ENCODE peak calls at places on chromosomes 16 and 17, in five cellular contexts. C, Z, A, L and I are unnamed samples.

GRCh38 chr17:5854871-5855554 is 215.2 kb upstream of the WSCD1 start:
- DNase-seq in C (no peak), L (no peak), A (no peak), Z (no peak), I (no peak)

GRCh38 chr17:61617261-61617660 is 26.2 kb upstream of the NACA2 start:
- DNase-seq in C (no peak), A (no peak), L (no peak), Z (no peak), I (no peak)

GRCh38 chr17:13562271-13562800 is 39.4 kb downstream of the HS3ST3A1 start:
- DNase-seq in L (peak), C (no peak), Z (no peak), A (no peak), I (no peak)

GRCh38 chr16:3912373-3912772 is 31.9 kb upstream of the CREBBP start:
- DNase-seq in C (no peak), A (no peak), L (no peak), Z (no peak), I (no peak)

GRCh38 chr17:75642221-75643032 is 9.2 kb downstream of the SMIM5 start:
- DNase-seq in Z (no peak), C (peak), A (no peak), L (no peak), I (no peak)

GRCh38 chr16:19294156-19294649 is 8.7 kb downstream of the CLEC19A start:
- DNase-seq in C (no peak), L (no peak), Z (peak), A (no peak), I (no peak)

GRCh38 chr17:27333410-27333980 is 39.6 kb downstream of the WSB1 start:
- DNase-seq in L (no peak), C (no peak), A (no peak), Z (no peak), I (no peak)

GRCh38 chr16:57628008-57628781 is at the start of gene ADGRG1:
- DNase-seq in A (peak), L (peak), Z (peak), C (peak), I (no peak)

GRCh38 chr17:76079577-76080206 is 710 bp downstream of the ZACN start:
- DNase-seq in Z (no peak), L (no peak), A (no peak), C (no peak), I (no peak)

GRCh38 chr16:78443780-78444422 is 344.4 kb downstream of the WWOX start:
- DNase-seq in A (no peak), C (no peak), L (no peak), Z (no peak), I (no peak)

GRCh38 chr17:71548540-71549190 is 572.2 kb upstream of the SOX9 start:
- DNase-seq in A (no peak), Z (no peak), L (peak), C (no peak), I (no peak)

GRCh38 chr17:60311936-60312335 is 80.0 kb downstream of the USP32 start:
- DNase-seq in L (no peak), A (no peak), Z (no peak), C (no peak), I (no peak)

GRCh38 chr17:11618861-11619566 is 20.7 kb downstream of the DNAH9 start:
- DNase-seq in L (peak), C (peak), Z (peak), A (no peak), I (no peak)

GRCh38 chr16:55077231-55077630 is 146.6 kb downstream of the IRX5 start:
- DNase-seq in L (no peak), Z (no peak), A (no peak), C (no peak), I (no peak)

GRCh38 chr17:12851901-12852435 is 62.7 kb downstream of the ARHGAP44 start:
- DNase-seq in A (no peak), C (no peak), L (no peak), Z (no peak), I (no peak)

GRCh38 chr17:27980035-27980434 is 62.4 kb upstream of the NLK start:
- DNase-seq in L (peak), C (no peak), Z (peak), A (no peak), I (no peak)

GRCh38 chr17:8997994-8998628 is 23.2 kb upstream of the NTN1 start:
- DNase-seq in C (peak), L (peak), Z (no peak), A (peak), I (peak)

GRCh38 chr17:42751628-42752027 is 6.8 kb upstream of the EZH1 start:
- DNase-seq in Z (no peak), A (no peak), C (no peak), L (no peak), I (no peak)

GRCh38 chr16:13977177-13977576 is 57.2 kb downstream of the ERCC4 start:
- DNase-seq in Z (no peak), L (no peak), C (no peak), A (no peak), I (no peak)
- TF ChIP-seq CTCF in Z (no peak), L (no peak), C (no peak), A (no peak), I (no peak)

DNA sequence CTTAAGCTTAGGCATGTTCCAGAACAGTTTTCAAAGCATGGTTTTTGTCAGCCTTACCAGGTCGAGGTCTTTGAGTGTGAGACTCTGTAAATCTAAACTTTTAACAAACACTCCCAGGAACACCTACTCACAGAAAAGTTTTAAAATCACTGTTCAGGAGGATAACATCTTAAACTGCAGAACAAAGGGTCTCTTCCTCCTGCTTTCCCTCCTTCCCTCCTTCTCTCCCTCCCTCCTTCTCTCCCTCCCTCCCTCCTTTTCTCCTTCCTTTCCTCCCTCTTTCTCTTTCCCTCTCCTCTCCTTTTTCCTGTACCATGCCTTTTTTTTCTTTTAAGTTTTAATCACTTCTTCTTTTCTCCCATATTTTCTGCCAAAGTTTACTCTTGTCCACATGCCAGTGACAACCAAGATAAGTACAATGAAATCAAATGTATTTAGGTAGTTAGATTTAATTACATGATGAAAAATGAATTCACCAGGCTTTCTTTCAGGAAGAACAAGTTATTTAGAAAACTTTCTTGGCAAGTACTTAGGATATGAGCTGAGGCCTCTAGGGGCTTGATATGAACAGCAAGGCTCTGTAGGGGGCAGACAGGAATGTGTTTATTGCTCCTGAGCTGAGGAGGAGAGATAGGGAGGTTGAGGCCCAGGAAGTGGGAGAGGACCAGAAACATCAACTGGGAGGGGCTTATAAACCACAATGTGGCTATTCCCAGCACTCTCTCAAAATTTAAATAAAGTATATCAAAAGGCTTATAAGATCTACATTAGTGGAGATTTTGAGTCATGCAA is 153.7 kb upstream of the MAF start:
- DNase-seq in Z (no peak), A (no peak), L (no peak), C (no peak), I (no peak)
- TF ChIP-seq CTCF in Z (no peak), A (no peak), L (no peak), C (no peak), I (no peak)

GRCh38 chr17:32341141-32341856 is 674 bp downstream of the C17orf75 start:
- DNase-seq in Z (no peak), A (no peak), L (no peak), C (no peak), I (no peak)
- TF ChIP-seq CTCF in Z (no peak), A (no peak), L (no peak), C (peak), I (no peak)

GRCh38 chr16:85228970-85229430 is 116.7 kb upstream of the CIBAR2 start:
- DNase-seq in L (no peak), C (no peak), A (no peak), Z (no peak), I (no peak)

GRCh38 chr16:85229869-85230416 is 117.7 kb upstream of the CIBAR2 start:
- DNase-seq in Z (no peak), A (no peak), C (no peak), L (no peak), I (no peak)

GRCh38 chr16:85227262-85227923 is 115.1 kb upstream of the CIBAR2 start:
- DNase-seq in A (no peak), L (no peak), Z (no peak), C (no peak), I (no peak)

GRCh38 chr16:85228463-85228862 is 116.2 kb upstream of the CIBAR2 start:
- DNase-seq in C (no peak), A (no peak), Z (no peak), L (no peak), I (no peak)

GRCh38 chr16:85227924-85228462 is 115.7 kb upstream of the CIBAR2 start:
- DNase-seq in C (no peak), A (no peak), L (no peak), Z (no peak), I (no peak)
- TF ChIP-seq CTCF in C (no peak), A (peak), L (no peak), Z (no peak), I (no peak)

DNA sequence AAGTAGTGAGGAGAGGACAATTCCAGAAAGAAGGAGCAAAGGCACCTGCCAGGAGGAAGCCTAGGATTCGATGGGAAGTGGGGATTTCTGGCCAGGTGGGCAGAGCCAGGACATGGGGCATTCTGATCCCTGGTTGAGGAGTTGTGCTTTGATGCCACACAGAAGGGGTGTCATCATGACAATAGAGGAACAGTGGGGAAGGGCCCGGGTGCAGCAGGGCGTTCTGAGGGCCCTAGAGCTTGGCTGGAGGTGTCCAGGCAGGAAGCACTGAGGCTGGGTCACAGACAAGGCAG is 4.3 kb downstream of the EVPLL start:
- DNase-seq in Z (no peak), L (no peak), A (no peak), C (no peak), I (no peak)
- TF ChIP-seq CTCF in Z (no peak), L (no peak), A (no peak), C (no peak), I (no peak)

GRCh38 chr16:67177743-67178699 is 5.7 kb downstream of the MATCAP1 start:
- DNase-seq in C (peak), L (peak), Z (no peak), A (no peak), I (peak)
- TF ChIP-seq CTCF in C (peak), L (no peak), Z (peak), A (peak), I (no peak)